ENCODE peak calls at places on chromosomes 16 and 17, in five cellular contexts. V is tibial nerve, K is transverse colon, X is prostate gland, G is body of pancreas. T is an unnamed sample.

GRCh38 chr17:66373944-66374817 is 71.8 kb downstream of the PRKCA start:
- DNase-seq in K (peak; percentile 29), G (peak; percentile 23), X (no peak), V (no peak), T (no peak)

GRCh38 chr17:72487731-72488325 is 367.0 kb downstream of the SOX9 start:
- DNase-seq in K (no peak), X (no peak), V (no peak), G (no peak), T (no peak)

GRCh38 chr17:36001862-36002603 is 680 bp upstream of the CCL15 start:
- DNase-seq in G (peak; percentile 66), X (no peak), K (peak; percentile 91), V (no peak), T (peak; percentile 95)

GRCh38 chr16:72924918-72925630 is 122.9 kb downstream of the ZFHX3 start:
- DNase-seq in K (no peak), V (no peak), X (peak; percentile 88), G (peak; percentile 55), T (no peak)

GRCh38 chr16:70577256-70577698 is 53.7 kb downstream of the SF3B3 start:
- DNase-seq in V (no peak), X (no peak), G (no peak), K (no peak), T (no peak)

GRCh38 chr16:70740174-70740918 is 54.5 kb upstream of the MTSS2 start:
- DNase-seq in X (no peak), V (no peak), G (no peak), K (no peak), T (no peak)

GRCh38 chr16:86566601-86566965 is at the start of gene FOXC2:
- DNase-seq in G (peak; percentile 66), X (peak; percentile 44), V (peak; percentile 89), K (peak; percentile 54), T (no peak)

GRCh38 chr16:1194665-1195392 is 30.2 kb downstream of the TPSG1 start:
- DNase-seq in K (no peak), G (peak; percentile 35), X (no peak), V (no peak), T (no peak)

GRCh38 chr17:51650772-51651171 is 390.4 kb downstream of the UTP18 start:
- DNase-seq in X (no peak), K (no peak), G (no peak), V (no peak), T (no peak)

DNA sequence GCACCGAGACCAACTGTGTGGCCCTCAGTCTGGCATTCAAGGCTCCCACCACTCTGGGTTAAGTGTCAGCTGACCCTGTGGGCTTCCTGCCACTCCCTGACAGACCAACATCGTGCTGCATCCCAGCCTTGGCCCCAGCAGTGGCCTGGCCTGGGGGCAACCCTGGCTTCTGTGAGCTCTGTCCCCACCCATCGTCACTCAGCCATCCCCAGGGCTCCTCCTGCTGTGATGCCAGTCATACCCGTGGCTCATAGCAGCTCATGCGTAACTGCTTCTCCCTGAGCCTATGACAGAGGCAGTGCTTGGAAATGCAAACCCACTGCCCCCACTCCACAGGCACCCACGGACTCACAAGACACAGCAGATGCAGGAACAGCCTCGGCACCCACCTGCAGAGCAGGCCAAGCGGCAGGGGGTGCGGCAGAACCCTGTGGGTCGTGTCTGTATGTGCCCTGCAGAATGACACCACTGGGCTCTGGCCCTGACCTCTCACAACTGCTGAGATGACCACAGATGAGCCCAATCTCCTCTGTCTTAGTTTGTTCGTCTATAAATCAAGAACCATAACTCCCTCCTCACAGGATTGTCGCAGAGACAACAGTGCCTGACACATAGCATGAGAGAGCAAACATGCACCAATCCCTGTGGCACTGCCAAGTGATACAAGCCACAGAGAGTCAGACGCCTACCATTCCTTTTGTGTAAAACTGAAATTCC is 26.6 kb downstream of the PIEZO1 start:
- DNase-seq in X (no peak), G (no peak), V (no peak), K (no peak), T (no peak)
- TF ChIP-seq POLR2A in X (no peak), G (no peak), V (no peak), K (no peak), T (no peak)

GRCh38 chr17:8159032-8159400 is 3.7 kb downstream of the VAMP2 start:
- DNase-seq in K (no peak), G (no peak), X (no peak), V (no peak), T (no peak)

GRCh38 chr17:8160224-8160577 is 2.5 kb downstream of the VAMP2 start:
- DNase-seq in X (no peak), K (no peak), G (no peak), V (no peak), T (no peak)

GRCh38 chr17:8159459-8160223 is 3.1 kb downstream of the VAMP2 start:
- DNase-seq in V (no peak), K (no peak), G (no peak), X (no peak), T (no peak)

GRCh38 chr17:8156174-8156992 is 4.2 kb upstream of the PER1 start:
- DNase-seq in G (peak; percentile 100), K (peak; percentile 100), V (peak; percentile 100), X (peak; percentile 100), T (peak; percentile 100)

DNA sequence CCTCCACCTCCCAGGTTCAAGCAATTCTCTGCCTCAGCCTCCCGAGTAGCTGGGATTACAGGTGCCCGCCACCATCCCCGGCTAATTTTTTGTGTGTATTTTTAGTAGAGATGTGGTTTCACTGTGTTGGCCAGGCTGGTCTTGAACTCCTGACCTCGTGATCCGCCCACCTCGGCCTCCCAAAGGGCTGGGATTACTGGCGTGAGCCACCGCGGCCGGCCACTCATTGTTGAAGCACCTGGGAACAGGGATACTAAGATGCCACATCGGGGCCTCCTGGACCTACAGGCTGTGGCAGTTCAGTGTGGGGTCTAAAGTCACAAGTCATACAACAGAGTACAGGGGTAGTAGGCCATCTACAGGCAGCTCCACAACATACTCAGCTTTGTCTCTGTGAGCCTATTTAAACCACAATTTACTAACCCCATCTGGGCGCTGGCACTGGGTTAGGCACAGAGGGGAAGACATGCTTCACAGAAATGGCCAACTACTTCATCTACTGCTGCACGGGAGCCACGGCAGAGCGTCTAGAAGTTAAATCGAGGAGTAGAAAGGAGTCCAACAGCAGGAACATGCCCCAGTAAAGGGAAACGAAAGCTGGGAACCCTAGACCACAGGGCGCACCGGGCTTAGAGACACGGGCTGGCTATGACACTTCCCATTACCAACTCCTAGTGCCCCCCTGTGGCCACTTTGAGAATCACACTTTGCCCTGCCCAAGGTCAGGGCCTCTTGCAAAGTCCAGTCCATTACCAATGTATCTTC is 4.3 kb downstream of the VAMP2 start:
- DNase-seq in X (peak; percentile 90), K (peak; percentile 97), G (peak; percentile 95), V (peak; percentile 98), T (peak; percentile 92)
- H3K27ac ChIP-seq in X (peak overlapping the region; percentile 100), K (peak overlapping the region; percentile 96), G (peak overlapping the region; percentile 98), V (peak overlapping the region; percentile 98), T (peak overlapping the region; percentile 99)

GRCh38 chr16:27568077-27568476 is 18.1 kb downstream of the KATNIP start:
- DNase-seq in G (no peak), K (no peak), V (no peak), X (no peak), T (no peak)
- TF ChIP-seq POLR2A in G (no peak), K (no peak), V (no peak), X (no peak), T (no peak)

GRCh38 chr16:64996641-64997040 is 125.2 kb downstream of the CDH11 start:
- DNase-seq in X (no peak), V (no peak), G (no peak), K (no peak), T (no peak)

GRCh38 chr16:64990101-64990500 is 131.8 kb downstream of the CDH11 start:
- DNase-seq in K (no peak), X (no peak), G (no peak), V (no peak), T (no peak)

GRCh38 chr16:64997121-64997520 is 124.7 kb downstream of the CDH11 start:
- DNase-seq in G (no peak), V (no peak), K (peak; percentile 13), X (no peak), T (no peak)

GRCh38 chr16:64991011-64991410 is 130.9 kb downstream of the CDH11 start:
- DNase-seq in K (no peak), X (no peak), V (no peak), G (no peak), T (no peak)

DNA sequence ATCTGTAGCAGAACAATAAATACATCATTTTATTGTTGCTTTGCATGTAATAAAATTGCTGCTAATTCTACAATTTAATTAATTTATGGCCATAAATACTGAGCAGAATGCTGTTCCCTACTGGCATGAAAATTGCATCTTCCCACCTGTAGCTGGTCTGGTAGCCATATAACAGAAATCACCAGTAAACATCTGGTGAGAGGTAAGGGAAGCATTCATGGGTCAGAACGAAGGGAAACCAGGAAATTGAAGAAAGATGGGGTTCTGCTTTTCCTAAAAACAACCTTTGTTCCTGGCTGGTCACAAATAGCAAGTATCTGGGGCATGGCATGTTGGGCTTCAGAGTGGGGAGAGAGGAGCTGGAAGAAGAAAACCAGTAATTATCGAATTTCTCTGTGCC is 128.4 kb downstream of the CDH11 start:
- DNase-seq in V (no peak), K (no peak), X (no peak), G (no peak), T (no peak)
- H3K27ac ChIP-seq in V (no peak overlapping the region), K (no peak overlapping the region), X (no peak overlapping the region), G (no peak overlapping the region), T (no peak overlapping the region)

GRCh38 chr17:16286009-16286946 is 67.0 kb downstream of the CENPV start:
- DNase-seq in K (peak; percentile 92), V (peak; percentile 73), X (peak; percentile 28), G (peak; percentile 57), T (peak; percentile 87)
- TF ChIP-seq POLR2A in K (peak; percentile 84), V (no peak), X (no peak), G (no peak), T (peak; percentile 79)

DNA sequence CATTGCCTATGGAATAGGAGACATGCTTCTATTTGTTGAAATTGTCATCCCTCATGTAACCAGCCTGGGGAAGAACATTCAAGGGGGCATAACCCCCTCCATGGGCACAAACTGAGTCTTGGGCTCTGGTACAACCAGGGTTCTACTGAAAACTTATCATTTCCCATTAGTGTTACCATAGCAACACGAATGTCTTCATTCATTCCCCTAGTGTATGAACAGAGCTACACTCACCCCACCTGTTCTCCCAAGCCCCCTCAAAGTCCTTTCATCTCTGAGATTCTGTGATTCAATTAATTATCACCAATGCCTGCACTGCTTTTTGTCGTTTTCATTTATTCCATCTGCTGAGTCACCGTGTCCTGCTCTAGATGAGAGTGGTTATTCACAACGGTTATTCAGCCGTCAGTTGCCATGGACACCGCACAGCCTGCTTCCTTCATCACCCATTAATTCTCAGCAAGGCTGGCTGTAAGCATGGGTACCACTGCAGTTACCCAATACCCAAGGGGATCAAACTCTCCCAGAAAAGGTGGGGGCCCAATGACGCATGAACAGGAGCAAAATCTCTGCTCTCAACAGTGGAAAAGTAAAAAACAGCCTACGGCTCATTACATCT is 1.6 kb upstream of the GAST start:
- DNase-seq in G (no peak), X (no peak), K (no peak), V (no peak), T (no peak)
- H3K27ac ChIP-seq in G (no peak overlapping the region), X (no peak overlapping the region), K (no peak overlapping the region), V (no peak overlapping the region), T (no peak overlapping the region)

GRCh38 chr16:4693296-4693955 is at the start of gene NUDT16L1:
- DNase-seq in V (peak; percentile 89), G (peak; percentile 96), X (peak; percentile 96), K (peak; percentile 97), T (peak; percentile 98)
- TF ChIP-seq POLR2A in V (no peak), G (peak; percentile 71), X (peak; percentile 67), K (peak; percentile 85), T (peak; percentile 90)

T was measured in right lobe of liver.